ENCODE peak calls at places on chromosomes 16 and 17, in nine cellular contexts. One of them, this sample, is unnamed.

GRCh38 chr16:84876873-84877606 is 57.3 kb downstream of the CRISPLD2 start:
- DNase-seq in CD8-positive, alpha-beta T cell: no peak
- DNase-seq in esophagus squamous epithelium: no peak
- DNase-seq in activated T-helper 9 cell treated with anti-CD3 and anti-CD28 coated beads, Interleukin-2, amount 50 U/mL, for 16 hours: no peak
- DNase-seq in C1 segment of cervical spinal cord: no peak
- DNase-seq in stimulated activated CD4-positive, alpha-beta T cell treated with anti-CD3 and anti-CD28 coated beads, Interleukin-2, amount 100 ng/mL, for 48 hours: no peak
- DNase-seq in activated naive CD8-positive, alpha-beta T cell treated with anti-CD3 and anti-CD28 coated beads, Interleukin-2, amount 50 U/mL, for 24 hours: no peak
- DNase-seq in astrocyte of the spinal cord: no peak
- DNase-seq in T-helper 9 cell: no peak
- DNase-seq in this sample: no peak

GRCh38 chr17:49585422-49586027 is 9.9 kb downstream of the NXPH3 start:
- DNase-seq in CD8-positive, alpha-beta T cell: no peak
- DNase-seq in esophagus squamous epithelium: no peak
- DNase-seq in activated T-helper 9 cell treated with anti-CD3 and anti-CD28 coated beads, Interleukin-2, amount 50 U/mL, for 16 hours: no peak
- DNase-seq in C1 segment of cervical spinal cord: no peak
- DNase-seq in stimulated activated CD4-positive, alpha-beta T cell treated with anti-CD3 and anti-CD28 coated beads, Interleukin-2, amount 100 ng/mL, for 48 hours: no peak
- DNase-seq in activated naive CD8-positive, alpha-beta T cell treated with anti-CD3 and anti-CD28 coated beads, Interleukin-2, amount 50 U/mL, for 24 hours: no peak
- DNase-seq in astrocyte of the spinal cord: no peak
- DNase-seq in T-helper 9 cell: no peak
- DNase-seq in this sample: no peak

GRCh38 chr17:48439875-48440505 is 10.0 kb upstream of the SKAP1 start:
- DNase-seq in CD8-positive, alpha-beta T cell: peak
- DNase-seq in esophagus squamous epithelium: no peak
- DNase-seq in activated T-helper 9 cell treated with anti-CD3 and anti-CD28 coated beads, Interleukin-2, amount 50 U/mL, for 16 hours: no peak
- DNase-seq in C1 segment of cervical spinal cord: no peak
- DNase-seq in stimulated activated CD4-positive, alpha-beta T cell treated with anti-CD3 and anti-CD28 coated beads, Interleukin-2, amount 100 ng/mL, for 48 hours: no peak
- DNase-seq in activated naive CD8-positive, alpha-beta T cell treated with anti-CD3 and anti-CD28 coated beads, Interleukin-2, amount 50 U/mL, for 24 hours: peak
- DNase-seq in astrocyte of the spinal cord: no peak
- DNase-seq in T-helper 9 cell: peak
- DNase-seq in this sample: no peak

GRCh38 chr17:39485555-39485954 is 24.3 kb downstream of the CDK12 start:
- DNase-seq in CD8-positive, alpha-beta T cell: no peak
- DNase-seq in esophagus squamous epithelium: no peak
- DNase-seq in activated T-helper 9 cell treated with anti-CD3 and anti-CD28 coated beads, Interleukin-2, amount 50 U/mL, for 16 hours: no peak
- DNase-seq in C1 segment of cervical spinal cord: no peak
- DNase-seq in stimulated activated CD4-positive, alpha-beta T cell treated with anti-CD3 and anti-CD28 coated beads, Interleukin-2, amount 100 ng/mL, for 48 hours: no peak
- DNase-seq in activated naive CD8-positive, alpha-beta T cell treated with anti-CD3 and anti-CD28 coated beads, Interleukin-2, amount 50 U/mL, for 24 hours: no peak
- DNase-seq in astrocyte of the spinal cord: peak
- DNase-seq in T-helper 9 cell: no peak
- DNase-seq in this sample: no peak

GRCh38 chr17:32659419-32659842 is 172.6 kb downstream of the CDK5R1 start:
- DNase-seq in CD8-positive, alpha-beta T cell: peak
- DNase-seq in esophagus squamous epithelium: no peak
- DNase-seq in activated T-helper 9 cell treated with anti-CD3 and anti-CD28 coated beads, Interleukin-2, amount 50 U/mL, for 16 hours: peak
- DNase-seq in C1 segment of cervical spinal cord: peak
- DNase-seq in stimulated activated CD4-positive, alpha-beta T cell treated with anti-CD3 and anti-CD28 coated beads, Interleukin-2, amount 100 ng/mL, for 48 hours: peak
- DNase-seq in activated naive CD8-positive, alpha-beta T cell treated with anti-CD3 and anti-CD28 coated beads, Interleukin-2, amount 50 U/mL, for 24 hours: peak
- DNase-seq in astrocyte of the spinal cord: peak
- DNase-seq in T-helper 9 cell: peak
- DNase-seq in this sample: peak

GRCh38 chr17:2949469-2950044 is 113.8 kb downstream of the OR1D5 start:
- DNase-seq in CD8-positive, alpha-beta T cell: no peak
- DNase-seq in esophagus squamous epithelium: no peak
- DNase-seq in activated T-helper 9 cell treated with anti-CD3 and anti-CD28 coated beads, Interleukin-2, amount 50 U/mL, for 16 hours: no peak
- DNase-seq in C1 segment of cervical spinal cord: no peak
- DNase-seq in stimulated activated CD4-positive, alpha-beta T cell treated with anti-CD3 and anti-CD28 coated beads, Interleukin-2, amount 100 ng/mL, for 48 hours: no peak
- DNase-seq in activated naive CD8-positive, alpha-beta T cell treated with anti-CD3 and anti-CD28 coated beads, Interleukin-2, amount 50 U/mL, for 24 hours: no peak
- DNase-seq in astrocyte of the spinal cord: peak
- DNase-seq in T-helper 9 cell: no peak
- DNase-seq in this sample: no peak

GRCh38 chr16:81624718-81625543 is 154.2 kb upstream of the PLCG2 start:
- DNase-seq in CD8-positive, alpha-beta T cell: no peak
- DNase-seq in esophagus squamous epithelium: no peak
- DNase-seq in activated T-helper 9 cell treated with anti-CD3 and anti-CD28 coated beads, Interleukin-2, amount 50 U/mL, for 16 hours: no peak
- DNase-seq in C1 segment of cervical spinal cord: no peak
- DNase-seq in stimulated activated CD4-positive, alpha-beta T cell treated with anti-CD3 and anti-CD28 coated beads, Interleukin-2, amount 100 ng/mL, for 48 hours: no peak
- DNase-seq in activated naive CD8-positive, alpha-beta T cell treated with anti-CD3 and anti-CD28 coated beads, Interleukin-2, amount 50 U/mL, for 24 hours: no peak
- DNase-seq in astrocyte of the spinal cord: no peak
- DNase-seq in T-helper 9 cell: no peak
- DNase-seq in this sample: no peak

GRCh38 chr16:85350973-85351372 is 238.7 kb upstream of the CIBAR2 start:
- DNase-seq in CD8-positive, alpha-beta T cell: no peak
- DNase-seq in esophagus squamous epithelium: peak
- DNase-seq in activated T-helper 9 cell treated with anti-CD3 and anti-CD28 coated beads, Interleukin-2, amount 50 U/mL, for 16 hours: no peak
- DNase-seq in C1 segment of cervical spinal cord: peak
- DNase-seq in stimulated activated CD4-positive, alpha-beta T cell treated with anti-CD3 and anti-CD28 coated beads, Interleukin-2, amount 100 ng/mL, for 48 hours: no peak
- DNase-seq in activated naive CD8-positive, alpha-beta T cell treated with anti-CD3 and anti-CD28 coated beads, Interleukin-2, amount 50 U/mL, for 24 hours: no peak
- DNase-seq in astrocyte of the spinal cord: peak
- DNase-seq in T-helper 9 cell: no peak
- DNase-seq in this sample: no peak

GRCh38 chr16:54817432-54817831 is 113.2 kb upstream of the IRX5 start:
- DNase-seq in CD8-positive, alpha-beta T cell: no peak
- DNase-seq in esophagus squamous epithelium: no peak
- DNase-seq in activated T-helper 9 cell treated with anti-CD3 and anti-CD28 coated beads, Interleukin-2, amount 50 U/mL, for 16 hours: no peak
- DNase-seq in C1 segment of cervical spinal cord: no peak
- DNase-seq in stimulated activated CD4-positive, alpha-beta T cell treated with anti-CD3 and anti-CD28 coated beads, Interleukin-2, amount 100 ng/mL, for 48 hours: no peak
- DNase-seq in activated naive CD8-positive, alpha-beta T cell treated with anti-CD3 and anti-CD28 coated beads, Interleukin-2, amount 50 U/mL, for 24 hours: no peak
- DNase-seq in astrocyte of the spinal cord: peak
- DNase-seq in T-helper 9 cell: no peak
- DNase-seq in this sample: no peak

GRCh38 chr17:76408037-76408849 is 23.8 kb downstream of the SPHK1 start:
- DNase-seq in CD8-positive, alpha-beta T cell: peak
- DNase-seq in esophagus squamous epithelium: no peak
- DNase-seq in activated T-helper 9 cell treated with anti-CD3 and anti-CD28 coated beads, Interleukin-2, amount 50 U/mL, for 16 hours: peak
- DNase-seq in C1 segment of cervical spinal cord: no peak
- DNase-seq in stimulated activated CD4-positive, alpha-beta T cell treated with anti-CD3 and anti-CD28 coated beads, Interleukin-2, amount 100 ng/mL, for 48 hours: peak
- DNase-seq in activated naive CD8-positive, alpha-beta T cell treated with anti-CD3 and anti-CD28 coated beads, Interleukin-2, amount 50 U/mL, for 24 hours: peak
- DNase-seq in astrocyte of the spinal cord: peak
- DNase-seq in T-helper 9 cell: peak
- DNase-seq in this sample: no peak

GRCh38 chr17:38893612-38894011 is 23.8 kb downstream of the LASP1 start:
- DNase-seq in CD8-positive, alpha-beta T cell: no peak
- DNase-seq in esophagus squamous epithelium: no peak
- DNase-seq in activated T-helper 9 cell treated with anti-CD3 and anti-CD28 coated beads, Interleukin-2, amount 50 U/mL, for 16 hours: no peak
- DNase-seq in C1 segment of cervical spinal cord: peak
- DNase-seq in stimulated activated CD4-positive, alpha-beta T cell treated with anti-CD3 and anti-CD28 coated beads, Interleukin-2, amount 100 ng/mL, for 48 hours: no peak
- DNase-seq in activated naive CD8-positive, alpha-beta T cell treated with anti-CD3 and anti-CD28 coated beads, Interleukin-2, amount 50 U/mL, for 24 hours: peak
- DNase-seq in astrocyte of the spinal cord: no peak
- DNase-seq in T-helper 9 cell: no peak
- DNase-seq in this sample: no peak

GRCh38 chr17:74954115-74954514 is 18.4 kb downstream of the OTOP3 start:
- DNase-seq in CD8-positive, alpha-beta T cell: no peak
- DNase-seq in esophagus squamous epithelium: no peak
- DNase-seq in activated T-helper 9 cell treated with anti-CD3 and anti-CD28 coated beads, Interleukin-2, amount 50 U/mL, for 16 hours: no peak
- DNase-seq in C1 segment of cervical spinal cord: no peak
- DNase-seq in stimulated activated CD4-positive, alpha-beta T cell treated with anti-CD3 and anti-CD28 coated beads, Interleukin-2, amount 100 ng/mL, for 48 hours: no peak
- DNase-seq in activated naive CD8-positive, alpha-beta T cell treated with anti-CD3 and anti-CD28 coated beads, Interleukin-2, amount 50 U/mL, for 24 hours: no peak
- DNase-seq in astrocyte of the spinal cord: no peak
- DNase-seq in T-helper 9 cell: no peak
- DNase-seq in this sample: no peak

GRCh38 chr17:76791053-76791980 is 53.4 kb downstream of the MFSD11 start:
- DNase-seq in CD8-positive, alpha-beta T cell: peak
- DNase-seq in esophagus squamous epithelium: no peak
- DNase-seq in activated T-helper 9 cell treated with anti-CD3 and anti-CD28 coated beads, Interleukin-2, amount 50 U/mL, for 16 hours: peak
- DNase-seq in C1 segment of cervical spinal cord: peak
- DNase-seq in stimulated activated CD4-positive, alpha-beta T cell treated with anti-CD3 and anti-CD28 coated beads, Interleukin-2, amount 100 ng/mL, for 48 hours: no peak
- DNase-seq in activated naive CD8-positive, alpha-beta T cell treated with anti-CD3 and anti-CD28 coated beads, Interleukin-2, amount 50 U/mL, for 24 hours: peak
- DNase-seq in astrocyte of the spinal cord: peak
- DNase-seq in T-helper 9 cell: no peak
- DNase-seq in this sample: no peak

GRCh38 chr16:88768041-88768876 is 16.8 kb downstream of the PIEZO1 start:
- DNase-seq in CD8-positive, alpha-beta T cell: no peak
- DNase-seq in esophagus squamous epithelium: no peak
- DNase-seq in activated T-helper 9 cell treated with anti-CD3 and anti-CD28 coated beads, Interleukin-2, amount 50 U/mL, for 16 hours: no peak
- DNase-seq in C1 segment of cervical spinal cord: peak
- DNase-seq in stimulated activated CD4-positive, alpha-beta T cell treated with anti-CD3 and anti-CD28 coated beads, Interleukin-2, amount 100 ng/mL, for 48 hours: no peak
- DNase-seq in activated naive CD8-positive, alpha-beta T cell treated with anti-CD3 and anti-CD28 coated beads, Interleukin-2, amount 50 U/mL, for 24 hours: no peak
- DNase-seq in astrocyte of the spinal cord: peak
- DNase-seq in T-helper 9 cell: no peak
- DNase-seq in this sample: no peak

GRCh38 chr17:40564883-40565744 is at the start of gene CCR7:
- DNase-seq in CD8-positive, alpha-beta T cell: peak
- DNase-seq in esophagus squamous epithelium: no peak
- DNase-seq in activated T-helper 9 cell treated with anti-CD3 and anti-CD28 coated beads, Interleukin-2, amount 50 U/mL, for 16 hours: peak
- DNase-seq in C1 segment of cervical spinal cord: no peak
- DNase-seq in stimulated activated CD4-positive, alpha-beta T cell treated with anti-CD3 and anti-CD28 coated beads, Interleukin-2, amount 100 ng/mL, for 48 hours: peak
- DNase-seq in activated naive CD8-positive, alpha-beta T cell treated with anti-CD3 and anti-CD28 coated beads, Interleukin-2, amount 50 U/mL, for 24 hours: peak
- DNase-seq in astrocyte of the spinal cord: no peak
- DNase-seq in T-helper 9 cell: peak
- DNase-seq in this sample: no peak

GRCh38 chr17:80100035-80100323 is 1.4 kb upstream of the GAA start:
- DNase-seq in CD8-positive, alpha-beta T cell: no peak
- DNase-seq in esophagus squamous epithelium: no peak
- DNase-seq in activated T-helper 9 cell treated with anti-CD3 and anti-CD28 coated beads, Interleukin-2, amount 50 U/mL, for 16 hours: no peak
- DNase-seq in C1 segment of cervical spinal cord: no peak
- DNase-seq in stimulated activated CD4-positive, alpha-beta T cell treated with anti-CD3 and anti-CD28 coated beads, Interleukin-2, amount 100 ng/mL, for 48 hours: no peak
- DNase-seq in activated naive CD8-positive, alpha-beta T cell treated with anti-CD3 and anti-CD28 coated beads, Interleukin-2, amount 50 U/mL, for 24 hours: no peak
- DNase-seq in astrocyte of the spinal cord: no peak
- DNase-seq in T-helper 9 cell: no peak
- DNase-seq in this sample: no peak

GRCh38 chr17:81162491-81162890 is 2.8 kb upstream of the PVALEF start:
- DNase-seq in CD8-positive, alpha-beta T cell: no peak
- DNase-seq in esophagus squamous epithelium: no peak
- DNase-seq in activated T-helper 9 cell treated with anti-CD3 and anti-CD28 coated beads, Interleukin-2, amount 50 U/mL, for 16 hours: no peak
- DNase-seq in C1 segment of cervical spinal cord: no peak
- DNase-seq in stimulated activated CD4-positive, alpha-beta T cell treated with anti-CD3 and anti-CD28 coated beads, Interleukin-2, amount 100 ng/mL, for 48 hours: no peak
- DNase-seq in activated naive CD8-positive, alpha-beta T cell treated with anti-CD3 and anti-CD28 coated beads, Interleukin-2, amount 50 U/mL, for 24 hours: no peak
- DNase-seq in astrocyte of the spinal cord: no peak
- DNase-seq in T-helper 9 cell: no peak
- DNase-seq in this sample: no peak

GRCh38 chr16:35221482-35222185 is 1762.2 kb downstream of the TP53TG3F start:
- DNase-seq in CD8-positive, alpha-beta T cell: no peak
- DNase-seq in esophagus squamous epithelium: no peak
- DNase-seq in activated T-helper 9 cell treated with anti-CD3 and anti-CD28 coated beads, Interleukin-2, amount 50 U/mL, for 16 hours: no peak
- DNase-seq in C1 segment of cervical spinal cord: no peak
- DNase-seq in stimulated activated CD4-positive, alpha-beta T cell treated with anti-CD3 and anti-CD28 coated beads, Interleukin-2, amount 100 ng/mL, for 48 hours: no peak
- DNase-seq in activated naive CD8-positive, alpha-beta T cell treated with anti-CD3 and anti-CD28 coated beads, Interleukin-2, amount 50 U/mL, for 24 hours: no peak
- DNase-seq in astrocyte of the spinal cord: no peak
- DNase-seq in T-helper 9 cell: no peak
- DNase-seq in this sample: no peak

GRCh38 chr17:51527230-51527982 is 267.1 kb downstream of the UTP18 start:
- DNase-seq in CD8-positive, alpha-beta T cell: no peak
- DNase-seq in esophagus squamous epithelium: no peak
- DNase-seq in activated T-helper 9 cell treated with anti-CD3 and anti-CD28 coated beads, Interleukin-2, amount 50 U/mL, for 16 hours: no peak
- DNase-seq in C1 segment of cervical spinal cord: no peak
- DNase-seq in stimulated activated CD4-positive, alpha-beta T cell treated with anti-CD3 and anti-CD28 coated beads, Interleukin-2, amount 100 ng/mL, for 48 hours: no peak
- DNase-seq in activated naive CD8-positive, alpha-beta T cell treated with anti-CD3 and anti-CD28 coated beads, Interleukin-2, amount 50 U/mL, for 24 hours: no peak
- DNase-seq in astrocyte of the spinal cord: no peak
- DNase-seq in T-helper 9 cell: no peak
- DNase-seq in this sample: no peak

GRCh38 chr17:66893863-66894262 is 58.9 kb downstream of the CACNG5 start:
- DNase-seq in CD8-positive, alpha-beta T cell: no peak
- DNase-seq in esophagus squamous epithelium: no peak
- DNase-seq in activated T-helper 9 cell treated with anti-CD3 and anti-CD28 coated beads, Interleukin-2, amount 50 U/mL, for 16 hours: no peak
- DNase-seq in C1 segment of cervical spinal cord: no peak
- DNase-seq in stimulated activated CD4-positive, alpha-beta T cell treated with anti-CD3 and anti-CD28 coated beads, Interleukin-2, amount 100 ng/mL, for 48 hours: no peak
- DNase-seq in activated naive CD8-positive, alpha-beta T cell treated with anti-CD3 and anti-CD28 coated beads, Interleukin-2, amount 50 U/mL, for 24 hours: no peak
- DNase-seq in astrocyte of the spinal cord: no peak
- DNase-seq in T-helper 9 cell: no peak
- DNase-seq in this sample: no peak

GRCh38 chr17:44911133-44912001 is 3.9 kb downstream of the GFAP start:
- DNase-seq in CD8-positive, alpha-beta T cell: peak
- DNase-seq in esophagus squamous epithelium: no peak
- DNase-seq in activated T-helper 9 cell treated with anti-CD3 and anti-CD28 coated beads, Interleukin-2, amount 50 U/mL, for 16 hours: peak
- DNase-seq in C1 segment of cervical spinal cord: peak
- DNase-seq in stimulated activated CD4-positive, alpha-beta T cell treated with anti-CD3 and anti-CD28 coated beads, Interleukin-2, amount 100 ng/mL, for 48 hours: peak
- DNase-seq in activated naive CD8-positive, alpha-beta T cell treated with anti-CD3 and anti-CD28 coated beads, Interleukin-2, amount 50 U/mL, for 24 hours: peak
- DNase-seq in astrocyte of the spinal cord: peak
- DNase-seq in T-helper 9 cell: peak
- DNase-seq in this sample: no peak

GRCh38 chr17:43832976-43833829 is at the start of gene MPP3:
- DNase-seq in CD8-positive, alpha-beta T cell: peak
- DNase-seq in esophagus squamous epithelium: no peak
- DNase-seq in activated T-helper 9 cell treated with anti-CD3 and anti-CD28 coated beads, Interleukin-2, amount 50 U/mL, for 16 hours: peak
- DNase-seq in C1 segment of cervical spinal cord: no peak
- DNase-seq in stimulated activated CD4-positive, alpha-beta T cell treated with anti-CD3 and anti-CD28 coated beads, Interleukin-2, amount 100 ng/mL, for 48 hours: peak
- DNase-seq in activated naive CD8-positive, alpha-beta T cell treated with anti-CD3 and anti-CD28 coated beads, Interleukin-2, amount 50 U/mL, for 24 hours: peak
- DNase-seq in astrocyte of the spinal cord: peak
- DNase-seq in T-helper 9 cell: peak
- DNase-seq in this sample: no peak

GRCh38 chr16:69553332-69553731 is 12.4 kb upstream of the NFAT5 start:
- DNase-seq in CD8-positive, alpha-beta T cell: no peak
- DNase-seq in esophagus squamous epithelium: no peak
- DNase-seq in activated T-helper 9 cell treated with anti-CD3 and anti-CD28 coated beads, Interleukin-2, amount 50 U/mL, for 16 hours: no peak
- DNase-seq in C1 segment of cervical spinal cord: no peak
- DNase-seq in stimulated activated CD4-positive, alpha-beta T cell treated with anti-CD3 and anti-CD28 coated beads, Interleukin-2, amount 100 ng/mL, for 48 hours: no peak
- DNase-seq in activated naive CD8-positive, alpha-beta T cell treated with anti-CD3 and anti-CD28 coated beads, Interleukin-2, amount 50 U/mL, for 24 hours: no peak
- DNase-seq in astrocyte of the spinal cord: no peak
- DNase-seq in T-helper 9 cell: no peak
- DNase-seq in this sample: no peak

GRCh38 chr17:48997103-48997826 is at the start of gene IGF2BP1:
- DNase-seq in CD8-positive, alpha-beta T cell: no peak
- DNase-seq in esophagus squamous epithelium: no peak
- DNase-seq in activated T-helper 9 cell treated with anti-CD3 and anti-CD28 coated beads, Interleukin-2, amount 50 U/mL, for 16 hours: no peak
- DNase-seq in C1 segment of cervical spinal cord: no peak
- DNase-seq in stimulated activated CD4-positive, alpha-beta T cell treated with anti-CD3 and anti-CD28 coated beads, Interleukin-2, amount 100 ng/mL, for 48 hours: no peak
- DNase-seq in activated naive CD8-positive, alpha-beta T cell treated with anti-CD3 and anti-CD28 coated beads, Interleukin-2, amount 50 U/mL, for 24 hours: peak
- DNase-seq in astrocyte of the spinal cord: peak
- DNase-seq in T-helper 9 cell: no peak
- DNase-seq in this sample: no peak

GRCh38 chr17:36608794-36609497 is 7.6 kb downstream of the MRM1 start:
- DNase-seq in CD8-positive, alpha-beta T cell: no peak
- DNase-seq in esophagus squamous epithelium: no peak
- DNase-seq in activated T-helper 9 cell treated with anti-CD3 and anti-CD28 coated beads, Interleukin-2, amount 50 U/mL, for 16 hours: no peak
- DNase-seq in C1 segment of cervical spinal cord: no peak
- DNase-seq in stimulated activated CD4-positive, alpha-beta T cell treated with anti-CD3 and anti-CD28 coated beads, Interleukin-2, amount 100 ng/mL, for 48 hours: no peak
- DNase-seq in activated naive CD8-positive, alpha-beta T cell treated with anti-CD3 and anti-CD28 coated beads, Interleukin-2, amount 50 U/mL, for 24 hours: no peak
- DNase-seq in astrocyte of the spinal cord: peak
- DNase-seq in T-helper 9 cell: no peak
- DNase-seq in this sample: no peak

GRCh38 chr17:57536289-57536688 is 208.8 kb downstream of the CCDC182 start:
- DNase-seq in CD8-positive, alpha-beta T cell: no peak
- DNase-seq in esophagus squamous epithelium: no peak
- DNase-seq in activated T-helper 9 cell treated with anti-CD3 and anti-CD28 coated beads, Interleukin-2, amount 50 U/mL, for 16 hours: no peak
- DNase-seq in C1 segment of cervical spinal cord: no peak
- DNase-seq in stimulated activated CD4-positive, alpha-beta T cell treated with anti-CD3 and anti-CD28 coated beads, Interleukin-2, amount 100 ng/mL, for 48 hours: no peak
- DNase-seq in activated naive CD8-positive, alpha-beta T cell treated with anti-CD3 and anti-CD28 coated beads, Interleukin-2, amount 50 U/mL, for 24 hours: no peak
- DNase-seq in astrocyte of the spinal cord: no peak
- DNase-seq in T-helper 9 cell: no peak
- DNase-seq in this sample: no peak

GRCh38 chr16:72646615-72647014 is 401.3 kb downstream of the ZFHX3 start:
- DNase-seq in CD8-positive, alpha-beta T cell: no peak
- DNase-seq in esophagus squamous epithelium: no peak
- DNase-seq in activated T-helper 9 cell treated with anti-CD3 and anti-CD28 coated beads, Interleukin-2, amount 50 U/mL, for 16 hours: no peak
- DNase-seq in C1 segment of cervical spinal cord: no peak
- DNase-seq in stimulated activated CD4-positive, alpha-beta T cell treated with anti-CD3 and anti-CD28 coated beads, Interleukin-2, amount 100 ng/mL, for 48 hours: no peak
- DNase-seq in activated naive CD8-positive, alpha-beta T cell treated with anti-CD3 and anti-CD28 coated beads, Interleukin-2, amount 50 U/mL, for 24 hours: no peak
- DNase-seq in astrocyte of the spinal cord: no peak
- DNase-seq in T-helper 9 cell: no peak
- DNase-seq in this sample: no peak

GRCh38 chr17:34998205-34998604 is 17.9 kb downstream of the LIG3 start:
- DNase-seq in CD8-positive, alpha-beta T cell: peak
- DNase-seq in esophagus squamous epithelium: peak
- DNase-seq in activated T-helper 9 cell treated with anti-CD3 and anti-CD28 coated beads, Interleukin-2, amount 50 U/mL, for 16 hours: peak
- DNase-seq in C1 segment of cervical spinal cord: peak
- DNase-seq in stimulated activated CD4-positive, alpha-beta T cell treated with anti-CD3 and anti-CD28 coated beads, Interleukin-2, amount 100 ng/mL, for 48 hours: peak
- DNase-seq in activated naive CD8-positive, alpha-beta T cell treated with anti-CD3 and anti-CD28 coated beads, Interleukin-2, amount 50 U/mL, for 24 hours: peak
- DNase-seq in astrocyte of the spinal cord: peak
- DNase-seq in T-helper 9 cell: peak
- DNase-seq in this sample: no peak

This sample was measured in cerebellar nuclear complex.